ENCODE peak calls at places on chromosomes 5 and 9, in eight cellular contexts. N is OCI-LY7, C is H1, R is IMR-90, T is K562, J is fibroblast of lung, M is mammary epithelial cell, X is heart left ventricle. P is an unnamed sample.

GRCh38 chr5:169904059-169904458 is 76.2 kb downstream of the INSYN2B start:
- DNase-seq in M (no peak), N (no peak), J (peak; percentile 66), C (no peak), R (peak; percentile 31), T (no peak), X (no peak), P (no peak)

GRCh38 chr9:121878208-121878835 is 214.8 kb downstream of the TTLL11 start:
- DNase-seq in M (no peak), R (no peak), J (no peak), X (no peak), C (no peak), N (no peak), T (no peak), P (no peak)

GRCh38 chr9:93826905-93827544 is 128.1 kb downstream of the BARX1 start:
- DNase-seq in N (no peak), J (no peak), R (no peak), C (no peak), X (no peak), M (no peak), T (peak; percentile 3), P (no peak)

GRCh38 chr9:37917315-37917731 is 13.4 kb upstream of the SLC25A51 start:
- DNase-seq in M (no peak), X (no peak), R (no peak), J (no peak), T (no peak), N (no peak), C (no peak), P (no peak)

GRCh38 chr9:81549500-81550206 is 139.7 kb downstream of the TLE1 start:
- DNase-seq in T (no peak), J (no peak), X (no peak), C (no peak), M (no peak), R (no peak), N (no peak), P (no peak)

GRCh38 chr5:118270506-118270905 is 717.8 kb downstream of the DTWD2 start:
- DNase-seq in J (no peak), C (no peak), T (no peak), R (no peak), N (no peak), X (no peak), M (no peak), P (no peak)

GRCh38 chr5:144248015-144248414 is 77.3 kb downstream of the KCTD16 start:
- DNase-seq in J (no peak), N (no peak), M (no peak), T (no peak), C (no peak), R (no peak), X (no peak), P (no peak)

GRCh38 chr9:4366649-4367330 is 66.9 kb upstream of the GLIS3 start:
- DNase-seq in R (peak; percentile 54), C (peak; percentile 33), N (peak; percentile 32), M (peak; percentile 39), T (peak; percentile 25), X (no peak), J (peak; percentile 54), P (no peak)

GRCh38 chr9:129964901-129965734 is 77.9 kb downstream of the FNBP1 start:
- DNase-seq in X (no peak), C (no peak), N (no peak), T (no peak), J (peak; percentile 93), M (no peak), R (peak; percentile 93), P (no peak)

GRCh38 chr9:37575511-37575914 is 667 bp downstream of the FBXO10 start:
- DNase-seq in C (no peak), T (no peak), R (no peak), J (no peak), N (peak; percentile 57), X (no peak), M (no peak), P (no peak)

GRCh38 chr5:81554647-81555046 is 160.7 kb upstream of the ACOT12 start:
- DNase-seq in R (no peak), C (no peak), X (no peak), J (no peak), N (no peak), M (no peak), T (no peak), P (no peak)

GRCh38 chr5:9173281-9174048 is 372.4 kb downstream of the SEMA5A start:
- DNase-seq in N (no peak), M (peak; percentile 87), T (no peak), J (peak; percentile 40), C (no peak), X (no peak), R (peak; percentile 66), P (no peak)

GRCh38 chr5:134552301-134552700 is 26.8 kb downstream of the JADE2 start:
- DNase-seq in J (peak; percentile 99), X (peak; percentile 86), C (no peak), M (peak; percentile 55), T (no peak), N (no peak), R (peak; percentile 99), P (peak; percentile 61)

GRCh38 chr9:101027246-101027645 is 1.3 kb upstream of the PLPPR1 start:
- DNase-seq in R (no peak), X (no peak), N (no peak), J (no peak), C (no peak), T (no peak), M (no peak), P (no peak)

GRCh38 chr5:72649449-72649848 is 142.2 kb upstream of the ZNF366 start:
- DNase-seq in X (no peak), T (peak; percentile 22), C (no peak), J (peak; percentile 71), M (no peak), R (peak; percentile 51), N (no peak), P (no peak)

GRCh38 chr5:73321757-73322452 is 126.7 kb downstream of the FOXD1 start:
- DNase-seq in C (no peak), J (peak; percentile 100), N (no peak), R (peak; percentile 97), T (no peak), M (peak; percentile 99), X (no peak), P (no peak)

GRCh38 chr5:149227168-149227826 is 44.4 kb upstream of the AFAP1L1 start:
- DNase-seq in T (no peak), X (no peak), N (no peak), J (peak; percentile 89), M (peak; percentile 61), C (no peak), R (peak; percentile 79), P (no peak)

GRCh38 chr5:177982072-177982727 is 13.8 kb downstream of the PROP1 start:
- DNase-seq in J (no peak), C (peak; percentile 44), N (peak; percentile 65), T (no peak), M (no peak), R (no peak), X (no peak), P (no peak)

GRCh38 chr9:81522721-81523551 is 166.4 kb downstream of the TLE1 start:
- DNase-seq in X (no peak), N (peak; percentile 39), T (no peak), R (peak; percentile 66), J (peak; percentile 57), M (peak; percentile 61), C (no peak), P (no peak)

GRCh38 chr9:121494192-121494591 is 5.5 kb downstream of the GGTA1 start:
- DNase-seq in N (no peak), R (no peak), J (no peak), X (no peak), C (no peak), M (no peak), T (no peak), P (no peak)

GRCh38 chr5:72281764-72282499 is 38.1 kb downstream of the MRPS27 start:
- DNase-seq in X (no peak), T (peak; percentile 19), C (no peak), M (no peak), J (peak; percentile 82), N (no peak), R (peak; percentile 91), P (no peak)

GRCh38 chr5:93076096-93076495 is 504.9 kb downstream of the NR2F1-AS1 start:
- DNase-seq in X (no peak), N (no peak), C (no peak), J (peak; percentile 66), T (no peak), R (peak; percentile 77), M (no peak), P (no peak)
- H3K4me1 ChIP-seq in X (peaks cover 6% of the 10 kb centered on the region), N (no peaks in the 10 kb centered on the region), C (no peaks in the 10 kb centered on the region), J (peaks cover 7% of the 10 kb centered on the region), T (no peaks in the 10 kb centered on the region), R (peaks cover 4% of the 10 kb centered on the region), M (peaks cover 24% of the 10 kb centered on the region), P (peaks cover 3% of the 10 kb centered on the region)

GRCh38 chr5:165227515-165227914 is 1722.1 kb downstream of the MAT2B start:
- DNase-seq in N (no peak), M (no peak), J (no peak), T (no peak), X (no peak), R (no peak), C (no peak), P (no peak)
- TF ChIP-seq CTCF in N (peak; percentile 14), M (peak; percentile 6), J (no peak), T (no peak), X (no peak), R (no peak), C (peak; percentile 6), P (no peak)

GRCh38 chr9:134435527-134436355 is 109.5 kb downstream of the RXRA start:
- DNase-seq in R (no peak), X (no peak), T (no peak), J (no peak), N (no peak), C (no peak), M (no peak), P (no peak)
- H3K4me3 ChIP-seq in R (no peak overlapping the region), X (peak overlapping the region; percentile 29), T (no peak overlapping the region), J (no peak overlapping the region), N (no peak overlapping the region), C (no peak overlapping the region), M (no peak overlapping the region), P (no peak overlapping the region)

GRCh38 chr5:150614651-150615040 is 25.8 kb upstream of the SYNPO start:
- DNase-seq in X (no peak), T (no peak), N (no peak), J (no peak), M (no peak), C (no peak), R (no peak), P (no peak)
- H3K4me1 ChIP-seq in X (peaks cover 100% of the 10 kb centered on the region), T (peaks cover 11% of the 10 kb centered on the region), N (no peaks in the 10 kb centered on the region), J (peaks cover 21% of the 10 kb centered on the region), M (peaks cover 26% of the 10 kb centered on the region), C (peaks cover 3% of the 10 kb centered on the region), R (peaks cover 25% of the 10 kb centered on the region), P (peaks cover 71% of the 10 kb centered on the region)

GRCh38 chr5:127042593-127042992 is 12.2 kb upstream of the MARCHF3 start:
- DNase-seq in C (no peak), T (no peak), J (peak; percentile 6), R (peak; percentile 49), N (peak; percentile 33), M (no peak), X (no peak), P (no peak)
- TF ChIP-seq CTCF in C (peak; percentile 36), T (peak; percentile 27), J (peak; percentile 33), R (peak; percentile 47), N (peak; percentile 69), M (no peak), X (no peak), P (no peak)

GRCh38 chr9:1875251-1875851 is 139.8 kb upstream of the SMARCA2 start:
- DNase-seq in X (no peak), R (no peak), C (no peak), N (no peak), M (no peak), J (no peak), T (no peak), P (no peak)
- H3K4me3 ChIP-seq in X (no peak overlapping the region), R (no peak overlapping the region), C (no peak overlapping the region), N (no peak overlapping the region), M (no peak overlapping the region), J (no peak overlapping the region), T (no peak overlapping the region), P (no peak overlapping the region)

P was measured in kidney.